ENCODE peak calls at places on chromosomes 12 and 14, in eight cellular contexts. E, D, R, Y, P, Q, J and C are unnamed samples.

GRCh38 chr14:30521899-30522736 is 36.8 kb upstream of the G2E3 start:
- DNase-seq in E (peak), D (peak), R (no peak), Y (peak), P (peak), Q (no peak), J (no peak), C (peak)

GRCh38 chr14:67673451-67673850 is 981 bp downstream of the VTI1B start:
- DNase-seq in E (peak), D (no peak), R (peak), Y (no peak), P (peak), Q (no peak), J (no peak), C (no peak)

GRCh38 chr12:106090586-106091411 is 48.0 kb downstream of the NUAK1 start:
- DNase-seq in E (peak), D (peak), R (peak), Y (peak), P (peak), Q (no peak), J (peak), C (no peak)

GRCh38 chr14:39592390-39592789 is 160.2 kb upstream of the FBXO33 start:
- DNase-seq in E (no peak), D (no peak), R (no peak), Y (no peak), P (no peak), Q (no peak), J (no peak), C (no peak)

GRCh38 chr12:104695453-104696148 is 238.9 kb downstream of the CHST11 start:
- DNase-seq in E (peak), D (peak), R (peak), Y (peak), P (peak), Q (no peak), J (peak), C (peak)

GRCh38 chr14:61561657-61562276 is 133.5 kb upstream of the HIF1A start:
- DNase-seq in E (peak), D (peak), R (peak), Y (peak), P (peak), Q (no peak), J (peak), C (peak)

GRCh38 chr12:115872919-115873357 is 404.6 kb downstream of the MED13L start:
- DNase-seq in E (peak), D (peak), R (no peak), Y (no peak), P (no peak), Q (no peak), J (no peak), C (no peak)

GRCh38 chr14:65421201-65421981 is 8.9 kb downstream of the FUT8 start:
- DNase-seq in E (peak), D (peak), R (peak), Y (peak), P (peak), Q (no peak), J (no peak), C (no peak)

GRCh38 chr12:48853228-48853688 is 1.3 kb upstream of the DDX23 start:
- DNase-seq in E (peak), D (peak), R (peak), Y (peak), P (peak), Q (peak), J (peak), C (peak)

GRCh38 chr12:115394498-115395220 is 710.7 kb upstream of the TBX3 start:
- DNase-seq in E (no peak), D (no peak), R (no peak), Y (no peak), P (no peak), Q (no peak), J (no peak), C (no peak)

GRCh38 chr14:100573009-100573756 is 14.0 kb downstream of the BEGAIN start:
- DNase-seq in E (no peak), D (no peak), R (no peak), Y (no peak), P (no peak), Q (no peak), J (no peak), C (no peak)

GRCh38 chr12:124681779-124682391 is 114.5 kb upstream of the NCOR2 start:
- DNase-seq in E (peak), D (peak), R (peak), Y (peak), P (peak), Q (no peak), J (no peak), C (no peak)

GRCh38 chr14:36105401-36105800 is 71.1 kb downstream of the PTCSC3 start:
- DNase-seq in E (peak), D (no peak), R (no peak), Y (no peak), P (no peak), Q (no peak), J (no peak), C (no peak)

GRCh38 chr14:105528859-105529505 is 2.6 kb downstream of the TMEM121 start:
- DNase-seq in E (no peak), D (no peak), R (no peak), Y (no peak), P (no peak), Q (no peak), J (no peak), C (no peak)

GRCh38 chr12:89166525-89166934 is 185.8 kb downstream of the DUSP6 start:
- DNase-seq in E (no peak), D (peak), R (peak), Y (peak), P (peak), Q (no peak), J (no peak), C (no peak)

GRCh38 chr14:65302571-65303184 is 109.9 kb upstream of the FUT8 start:
- DNase-seq in E (no peak), D (no peak), R (no peak), Y (no peak), P (peak), Q (no peak), J (no peak), C (no peak)

GRCh38 chr12:121253638-121254335 is 42.7 kb downstream of the CAMKK2 start:
- DNase-seq in E (no peak), D (no peak), R (no peak), Y (no peak), P (no peak), Q (no peak), J (no peak), C (no peak)

GRCh38 chr14:34368115-34368970 is 93.7 kb downstream of the SPTSSA start:
- DNase-seq in E (peak), D (peak), R (no peak), Y (peak), P (peak), Q (no peak), J (no peak), C (no peak)

GRCh38 chr12:77625441-77625840 is 205.3 kb upstream of the NAV3 start:
- DNase-seq in E (peak), D (peak), R (peak), Y (peak), P (peak), Q (no peak), J (no peak), C (peak)

GRCh38 chr12:24902521-24903304 is 46.2 kb downstream of the BCAT1 start:
- DNase-seq in E (peak), D (peak), R (no peak), Y (peak), P (peak), Q (no peak), J (no peak), C (no peak)

GRCh38 chr12:125135906-125136305 is 70.7 kb downstream of the AACS start:
- DNase-seq in E (no peak), D (no peak), R (no peak), Y (no peak), P (no peak), Q (no peak), J (no peak), C (no peak)

GRCh38 chr12:46292754-46293402 is 24.0 kb upstream of the SLC38A1 start:
- DNase-seq in E (peak), D (peak), R (no peak), Y (no peak), P (no peak), Q (no peak), J (no peak), C (no peak)
- TF ChIP-seq CTCF in E (no peak), D (peak), R (peak), Y (peak), P (peak), Q (peak), J (no peak), C (no peak)

DNA sequence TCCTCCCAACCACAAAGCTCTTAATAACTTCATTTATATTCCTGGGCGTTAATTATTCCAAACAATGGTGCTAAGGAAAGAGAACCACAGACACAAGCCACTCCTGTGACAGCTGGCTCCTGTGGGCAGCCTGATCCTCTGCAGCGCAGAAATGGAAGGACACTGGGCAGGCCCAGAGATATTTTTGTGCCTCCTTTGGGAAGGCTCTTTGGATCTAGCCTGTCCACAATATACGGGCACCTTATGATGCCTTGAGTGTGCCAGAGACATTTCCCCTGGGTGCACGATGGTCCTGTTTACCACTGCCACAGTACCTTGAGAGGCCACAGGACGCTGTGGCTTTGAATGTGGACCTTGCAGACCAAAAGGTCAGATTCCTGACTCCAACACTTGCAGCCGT is 2.1 kb downstream of the ASB2 start:
- DNase-seq in E (no peak), D (no peak), R (no peak), Y (no peak), P (no peak), Q (no peak), J (no peak), C (no peak)
- H3K4me3 ChIP-seq in E (no peak), D (no peak), R (no peak), Y (no peak), P (no peak), Q (no peak), J (peak), C (no peak)

GRCh38 chr12:126926023-126926600 is 1340.9 kb upstream of the TMEM132C start:
- DNase-seq in E (peak), D (peak), R (no peak), Y (no peak), P (no peak), Q (peak), J (no peak), C (no peak)
- TF ChIP-seq CTCF in E (peak), D (peak), R (no peak), Y (no peak), P (no peak), Q (peak), J (no peak), C (no peak)

GRCh38 chr12:57738661-57739237 is at the start of gene AGAP2:
- DNase-seq in E (no peak), D (no peak), R (no peak), Y (no peak), P (peak), Q (peak), J (no peak), C (no peak)
- H3K4me3 ChIP-seq in E (no peak), D (peak), R (peak), Y (peak), P (no peak), Q (peak), J (peak), C (peak)